ENCODE peak calls at places on chromosomes 12 and 14, in seven cellular contexts. V is A549, P is heart left ventricle, J is HCT116, L is IMR-90, F is GM12878, O is body of pancreas. Z is an unnamed sample.

GRCh38 chr14:77738559-77739250 is 22.3 kb downstream of the SNW1 start:
- ATAC-seq in J (no peak), P (peak; percentile 78), L (no peak), F (no peak), V (no peak), O (no peak), Z (no peak)

GRCh38 chr14:60758875-60759274 is 24.3 kb downstream of the MNAT1 start:
- ATAC-seq in V (no peak), J (no peak), L (peak; percentile 70), O (no peak), P (no peak), F (peak; percentile 61), Z (no peak)

GRCh38 chr14:104226421-104227385 is 88.3 kb downstream of the KIF26A start:
- ATAC-seq in V (no peak), L (no peak), O (no peak), F (no peak), P (no peak), J (no peak), Z (no peak)

GRCh38 chr12:10385181-10385613 is 4.6 kb downstream of the KLRK1 start:
- ATAC-seq in V (no peak), O (no peak), P (no peak), L (peak; percentile 95), F (no peak), J (no peak), Z (no peak)

GRCh38 chr12:19894803-19895202 is 455.5 kb downstream of the AEBP2 start:
- ATAC-seq in F (peak; percentile 94), O (no peak), J (no peak), V (no peak), L (no peak), P (no peak), Z (no peak)

GRCh38 chr12:3533703-3534386 is 42.8 kb downstream of the PRMT8 start:
- ATAC-seq in J (no peak), V (no peak), L (no peak), P (peak; percentile 85), F (no peak), O (no peak), Z (no peak)

GRCh38 chr12:121751034-121751433 is 38.5 kb downstream of the TMEM120B start:
- ATAC-seq in P (no peak), J (no peak), F (no peak), L (no peak), O (no peak), V (no peak), Z (no peak)

GRCh38 chr12:89966495-89967240 is 258.0 kb upstream of the ATP2B1 start:
- ATAC-seq in L (no peak), V (no peak), P (no peak), O (no peak), F (no peak), J (no peak), Z (no peak)

GRCh38 chr12:89225808-89226368 is 126.4 kb downstream of the DUSP6 start:
- ATAC-seq in J (peak; percentile 91), V (peak; percentile 50), F (peak; percentile 82), P (peak; percentile 74), O (peak; percentile 94), L (peak; percentile 91), Z (peak; percentile 93)

GRCh38 chr14:55540847-55541773 is 38.9 kb upstream of the KTN1 start:
- ATAC-seq in J (no peak), V (no peak), F (no peak), P (no peak), L (peak; percentile 49), O (no peak), Z (no peak)

GRCh38 chr12:6263931-6264330 is 46.6 kb upstream of the PLEKHG6 start:
- ATAC-seq in P (peak; percentile 9), O (peak; percentile 9), V (no peak), J (no peak), F (no peak), L (peak; percentile 61), Z (no peak)

GRCh38 chr12:2053675-2054070 is 886 bp downstream of the CACNA1C start:
- ATAC-seq in V (no peak), F (no peak), O (peak; percentile 15), L (peak; percentile 24), P (no peak), J (no peak), Z (peak; percentile 8)

GRCh38 chr14:24074625-24075484 is 3.5 kb downstream of the CPNE6 start:
- ATAC-seq in L (no peak), J (no peak), F (no peak), P (no peak), O (peak; percentile 53), V (no peak), Z (no peak)

GRCh38 chr14:60212503-60213371 is 36.3 kb upstream of the PPM1A start:
- ATAC-seq in P (no peak), O (no peak), J (no peak), L (no peak), V (no peak), F (peak; percentile 89), Z (no peak)

GRCh38 chr12:72273851-72274284 is 1.7 kb downstream of the TRHDE start:
- ATAC-seq in P (no peak), F (no peak), J (no peak), L (no peak), O (peak; percentile 45), V (no peak), Z (no peak)

GRCh38 chr12:52238206-52238840 is 5.3 kb downstream of the KRT7 start:
- ATAC-seq in F (no peak), O (no peak), P (no peak), J (no peak), V (no peak), L (no peak), Z (no peak)

GRCh38 chr12:106605254-106605653 is 22.4 kb downstream of the RFX4 start:
- ATAC-seq in J (no peak), P (no peak), F (no peak), V (no peak), O (no peak), L (no peak), Z (no peak)

GRCh38 chr14:104973215-104974145 is 4.7 kb downstream of the AHNAK2 start:
- ATAC-seq in O (peak; percentile 44), F (no peak), J (peak; percentile 60), L (peak; percentile 78), P (peak; percentile 68), V (peak; percentile 44), Z (peak; percentile 82)

GRCh38 chr14:27243360-27243759 is 645.5 kb upstream of the NOVA1 start:
- ATAC-seq in L (no peak), V (no peak), P (no peak), O (no peak), F (no peak), J (no peak), Z (no peak)

GRCh38 chr12:108731105-108731865 is at the start of gene CORO1C:
- ATAC-seq in V (peak; percentile 67), P (peak; percentile 85), F (peak; percentile 80), J (peak; percentile 79), L (peak; percentile 80), O (peak; percentile 82), Z (peak; percentile 87)
- TF ChIP-seq POLR2A in V (peak; percentile 74), P (peak; percentile 91), F (peak; percentile 86), J (peak; percentile 59), L (peak; percentile 96), O (peak; percentile 87), Z (peak; percentile 99)

DNA sequence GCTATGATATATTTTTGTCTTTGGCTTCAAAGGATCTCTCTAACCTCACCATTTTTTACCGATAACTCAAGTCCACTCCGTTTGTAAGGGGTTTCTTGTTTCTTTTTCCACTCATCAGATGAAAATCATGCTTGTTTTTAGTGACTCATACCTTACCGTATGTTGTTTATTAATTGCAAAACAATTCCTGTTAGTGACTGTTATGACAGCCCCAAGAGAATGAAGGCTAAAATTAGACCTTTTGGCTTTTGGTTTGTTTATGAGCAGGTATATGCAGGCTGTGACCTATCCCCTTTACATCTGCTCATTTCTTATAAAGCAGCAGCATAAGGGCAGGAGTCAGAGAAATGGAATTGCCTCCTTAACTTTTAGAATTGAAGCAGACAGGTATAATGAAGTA is 319.8 kb downstream of the CEP128 start:
- ATAC-seq in F (peak; percentile 58), O (no peak), P (no peak), J (peak; percentile 17), V (no peak), L (peak; percentile 33), Z (peak; percentile 80)
- H3K27ac ChIP-seq in F (no peak overlapping the region), O (no peak overlapping the region), P (no peak overlapping the region), J (no peak overlapping the region), V (no peak overlapping the region), L (peak overlapping the region; percentile 13), Z (peak overlapping the region; percentile 40)

GRCh38 chr12:53996886-53997217 is 3.1 kb upstream of the HOXC9 start:
- ATAC-seq in V (no peak), J (no peak), L (no peak), O (no peak), F (no peak), P (no peak), Z (no peak)
- H3K4me3 ChIP-seq in V (no peak overlapping the region), J (peak overlapping the region; percentile 85), L (no peak overlapping the region), O (no peak overlapping the region), F (no peak overlapping the region), P (no peak overlapping the region), Z (no peak overlapping the region)

GRCh38 chr12:108714866-108715265 is 16.5 kb downstream of the CORO1C start:
- ATAC-seq in F (peak; percentile 23), J (no peak), P (no peak), O (no peak), V (no peak), L (no peak), Z (no peak)

GRCh38 chr12:108712164-108712924 is 19.0 kb downstream of the CORO1C start:
- ATAC-seq in F (peak; percentile 80), L (peak; percentile 5), V (no peak), P (peak; percentile 17), J (no peak), O (no peak), Z (no peak)

GRCh38 chr12:108711486-108712163 is 19.7 kb downstream of the CORO1C start:
- ATAC-seq in F (no peak), L (no peak), P (peak; percentile 78), V (no peak), O (no peak), J (no peak), Z (no peak)

GRCh38 chr12:108713471-108713870 is 17.8 kb downstream of the CORO1C start:
- ATAC-seq in V (no peak), F (no peak), P (no peak), J (no peak), L (no peak), O (no peak), Z (no peak)

DNA sequence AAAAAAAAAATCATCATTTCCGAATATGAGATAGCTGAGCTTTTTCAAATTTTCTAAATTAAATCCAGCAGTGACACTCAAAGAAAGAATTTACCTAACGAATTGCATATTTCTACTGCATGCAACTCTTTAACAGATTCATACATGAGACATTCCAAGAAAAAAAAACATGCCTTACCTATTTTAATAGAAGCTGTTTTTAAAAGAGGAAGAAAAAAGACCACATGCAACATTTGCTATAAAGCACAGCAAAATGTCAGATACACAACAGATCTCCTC is 18.5 kb downstream of the CORO1C start:
- ATAC-seq in O (no peak), F (no peak), L (no peak), V (no peak), J (no peak), P (no peak), Z (no peak)
- TF ChIP-seq POLR2A in O (no peak), F (no peak), L (no peak), V (no peak), J (no peak), P (no peak), Z (no peak)